ENCODE peak calls at places on chromosome 17, in seven cellular contexts. W is endodermal cell, V is HepG2, R is cardiac muscle cell, C is heart right ventricle, T is body of pancreas, B is heart left ventricle. J is an unnamed sample. For H3K4me1, the result is how much of the 10 kb centered on the place peaks cover.

GRCh38 chr17:57086069-57086930 is 1.3 kb downstream of the AKAP1 start:
- DNase-seq in W (peak), V (peak), R (peak), C (no peak), T (peak), B (peak), J (peak)

GRCh38 chr17:30226878-30227277 is 8.6 kb downstream of the SLC6A4 start:
- DNase-seq in W (no peak), V (peak), R (no peak), C (no peak), T (no peak), B (no peak), J (no peak)

GRCh38 chr17:73192219-73192893 is 499 bp upstream of the COG1 start:
- DNase-seq in W (peak), V (peak), R (peak), C (peak), T (peak), B (peak), J (peak)

GRCh38 chr17:82948081-82948511 is 108.3 kb upstream of the ZNF750 start:
- DNase-seq in W (no peak), V (no peak), R (no peak), C (no peak), T (no peak), B (no peak), J (peak)

GRCh38 chr17:63309021-63309420 is 137.1 kb downstream of the CYB561 start:
- DNase-seq in W (no peak), V (no peak), R (no peak), C (no peak), T (no peak), B (no peak), J (no peak)

GRCh38 chr17:56809106-56809819 is 24.5 kb downstream of the C17orf67 start:
- DNase-seq in W (no peak), V (no peak), R (no peak), C (no peak), T (no peak), B (no peak), J (no peak)

GRCh38 chr17:73430165-73430680 is 118.4 kb upstream of the CDC42EP4 start:
- DNase-seq in W (no peak), V (no peak), R (no peak), C (no peak), T (no peak), B (no peak), J (no peak)

GRCh38 chr17:41064301-41064700 is 1.4 kb downstream of the KRTAP2-4 start:
- DNase-seq in W (no peak), V (no peak), R (no peak), C (no peak), T (no peak), B (no peak), J (no peak)

GRCh38 chr17:27810902-27811557 is 10.7 kb upstream of the NOS2 start:
- DNase-seq in W (no peak), V (no peak), R (no peak), C (no peak), T (no peak), B (no peak), J (no peak)

GRCh38 chr17:77140878-77141767 is at the start of gene SEC14L1:
- DNase-seq in W (peak), V (peak), R (peak), C (no peak), T (peak), B (peak), J (no peak)

GRCh38 chr17:28038802-28039600 is 3.5 kb upstream of the NLK start:
- DNase-seq in W (no peak), V (no peak), R (peak), C (no peak), T (no peak), B (no peak), J (no peak)

GRCh38 chr17:60554377-60554788 is 28.3 kb upstream of the APPBP2 start:
- DNase-seq in W (no peak), V (no peak), R (no peak), C (no peak), T (peak), B (no peak), J (peak)

GRCh38 chr17:9917801-9918200 is 12.7 kb upstream of the RCVRN start:
- DNase-seq in W (no peak), V (no peak), R (no peak), C (no peak), T (no peak), B (no peak), J (peak)

GRCh38 chr17:80755650-80756405 is 211.2 kb downstream of the RPTOR start:
- DNase-seq in W (peak), V (no peak), R (no peak), C (no peak), T (no peak), B (no peak), J (peak)

GRCh38 chr17:81218991-81219390 is 3.8 kb downstream of the CEP131 start:
- DNase-seq in W (no peak), V (no peak), R (no peak), C (no peak), T (no peak), B (no peak), J (no peak)

GRCh38 chr17:20965492-20965891 is 77.3 kb downstream of the USP22 start:
- DNase-seq in W (no peak), V (peak), R (no peak), C (no peak), T (no peak), B (no peak), J (no peak)

GRCh38 chr17:35103271-35103670 is 16.4 kb downstream of the RAD51D start:
- DNase-seq in W (no peak), V (no peak), R (no peak), C (no peak), T (no peak), B (no peak), J (no peak)
- TF ChIP-seq CTCF in W (no peak), V (no peak), R (no peak), C (no peak), T (no peak), B (no peak), J (no peak)

GRCh38 chr17:17924857-17925250 is 47.3 kb downstream of the TOM1L2 start:
- DNase-seq in W (no peak), V (no peak), R (no peak), C (no peak), T (no peak), B (no peak), J (no peak)
- H3K4me1 ChIP-seq in W (under half), V (under half), R (under half), C (half or more), T (under half), B (half or more), J (under half)

GRCh38 chr17:44375196-44376017 is 11.8 kb upstream of the FAM171A2 start:
- DNase-seq in W (peak), V (no peak), R (no peak), C (no peak), T (no peak), B (no peak), J (no peak)
- TF ChIP-seq CTCF in W (no peak), V (no peak), R (no peak), C (no peak), T (no peak), B (no peak), J (no peak)

DNA sequence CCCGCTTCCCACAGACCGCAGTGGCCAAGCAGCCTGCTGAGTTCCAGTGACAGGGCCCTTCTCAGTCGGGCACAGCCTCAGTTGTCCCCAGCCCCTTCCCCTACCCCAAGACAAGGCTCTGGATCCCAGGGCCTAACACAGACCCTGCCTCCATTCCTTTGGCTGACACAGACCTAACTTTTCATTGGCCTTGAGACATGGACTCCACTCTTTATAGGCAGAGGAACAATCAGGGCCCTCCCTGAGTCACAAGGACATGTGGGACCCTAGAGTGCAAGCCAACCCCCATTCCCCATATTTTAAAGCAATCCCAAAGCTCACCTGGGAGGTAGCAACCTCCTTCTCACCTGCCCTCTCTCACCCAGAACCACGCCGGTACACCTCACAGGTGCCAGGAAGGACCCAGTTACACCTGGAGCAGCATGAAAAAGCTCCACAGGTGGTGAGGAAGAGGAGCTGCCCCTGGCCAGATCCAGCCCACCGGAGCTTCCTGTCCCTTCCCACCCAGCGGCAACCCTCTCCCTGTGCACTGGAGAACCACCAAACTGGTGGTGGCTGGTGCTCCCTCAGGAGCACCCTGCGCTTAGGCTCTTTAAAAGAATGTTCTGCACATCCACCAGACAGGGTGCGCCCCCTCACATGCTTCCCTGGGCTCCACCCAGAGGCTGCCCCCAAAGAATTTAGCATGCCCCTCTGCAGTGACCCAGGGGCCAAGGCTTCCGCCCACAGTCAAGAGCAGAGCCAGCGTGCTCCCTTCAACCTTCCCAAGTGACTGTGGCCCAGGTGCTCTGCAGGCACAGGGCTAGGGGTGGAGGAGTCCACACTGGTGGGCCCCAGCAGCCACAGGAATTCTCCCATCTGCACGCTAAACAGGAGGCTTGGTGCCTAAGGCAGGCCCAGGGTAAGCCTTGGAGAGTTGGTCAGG is 3.4 kb downstream of the MNT start:
- DNase-seq in W (no peak), V (no peak), R (no peak), C (no peak), T (no peak), B (no peak), J (peak)
- H3K4me1 ChIP-seq in W (under half), V (under half), R (under half), C (half or more), T (half or more), B (under half), J (under half)

DNA sequence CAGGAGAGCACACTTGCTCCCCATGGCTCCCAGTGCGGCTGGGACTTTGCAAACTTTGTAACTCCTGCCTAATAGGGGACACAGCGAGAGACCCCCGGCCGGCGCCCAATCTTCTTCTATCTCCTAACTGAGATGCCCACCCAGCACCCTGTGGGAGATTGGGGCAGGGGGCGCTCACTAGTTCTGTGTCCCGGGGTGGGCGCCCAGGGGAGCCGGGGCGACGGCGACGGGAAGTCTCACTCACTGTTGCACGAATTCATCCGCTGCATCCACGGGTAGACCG is 3.9 kb upstream of the HOXB5 start:
- DNase-seq in W (peak), V (no peak), R (no peak), C (no peak), T (no peak), B (no peak), J (no peak)
- TF ChIP-seq CTCF in W (no peak), V (no peak), R (no peak), C (no peak), T (no peak), B (no peak), J (no peak)

GRCh38 chr17:39663340-39663687 is 1.8 kb upstream of the TCAP start:
- DNase-seq in W (no peak), V (no peak), R (no peak), C (no peak), T (no peak), B (no peak), J (no peak)
- H3K4me1 ChIP-seq in W (under half), V (under half), R (under half), C (half or more), T (under half), B (half or more), J (under half)

J was measured in left lung.